ENCODE peak calls at places on chromosomes 12 and 14, in four cellular contexts. W, F, H and Z are unnamed samples.

GRCh38 chr12:19775241-19775640 is 335.9 kb downstream of the AEBP2 start:
- DNase-seq in W (no peak), F (no peak), H (no peak), Z (no peak)

GRCh38 chr12:73330584-73331351 is 1058.6 kb downstream of the TRHDE start:
- DNase-seq in W (no peak), F (no peak), H (no peak), Z (no peak)

GRCh38 chr14:76117789-76118188 is 33.9 kb upstream of the GPATCH2L start:
- DNase-seq in W (peak; percentile 43), F (no peak), H (peak; percentile 96), Z (peak; percentile 94)

GRCh38 chr12:54324617-54325441 is at the start of gene COPZ1:
- DNase-seq in W (peak; percentile 100), F (peak; percentile 94), H (peak; percentile 99), Z (peak; percentile 100)

GRCh38 chr12:6551496-6552139 is 4.2 kb downstream of the IFFO1 start:
- DNase-seq in W (no peak), F (no peak), H (no peak), Z (no peak)

GRCh38 chr12:110656071-110656655 is 32.8 kb downstream of the HVCN1 start:
- DNase-seq in W (no peak), F (no peak), H (no peak), Z (no peak)

GRCh38 chr12:50764861-50765324 is 992 bp downstream of the ATF1 start:
- DNase-seq in W (no peak), F (peak; percentile 41), H (no peak), Z (peak; percentile 36)

GRCh38 chr12:5514016-5514415 is 82.1 kb downstream of the NTF3 start:
- DNase-seq in W (no peak), F (no peak), H (no peak), Z (no peak)

GRCh38 chr12:54412348-54412747 is 6.7 kb downstream of the ITGA5 start:
- DNase-seq in W (no peak), F (no peak), H (no peak), Z (no peak)

GRCh38 chr12:103830025-103830725 is 10.9 kb downstream of the NT5DC3 start:
- DNase-seq in W (no peak), F (no peak), H (no peak), Z (no peak)

GRCh38 chr12:51307655-51308593 is 16.1 kb downstream of the BIN2 start:
- DNase-seq in W (no peak), F (no peak), H (no peak), Z (no peak)